ENCODE peak calls at places on chromosome 5, in ten cellular contexts. S is WERI-Rb-1; M is stomach; R is HL-60; J is body of pancreas; Z is right atrium auricular region; Q is foreskin keratinocyte; C is CD4-positive, alpha-beta memory T cell; O is substantia nigra; E is colonic mucosa. I is an unnamed sample.

GRCh38 chr5:10663531-10664183 is 97.4 kb downstream of the DAP start:
- DNase-seq in S (no peak), M (peak; percentile 48), R (no peak), J (peak; percentile 74), Z (no peak), Q (no peak), C (no peak), O (no peak), E (no peak), I (no peak)

GRCh38 chr5:151585970-151586369 is 5.2 kb downstream of the FAT2 start:
- DNase-seq in S (no peak), M (no peak), R (no peak), J (no peak), Z (no peak), Q (peak; percentile 86), C (no peak), O (no peak), E (no peak), I (no peak)

GRCh38 chr5:92378961-92379611 is 996.0 kb upstream of the ARRDC3 start:
- DNase-seq in S (peak; percentile 68), M (no peak), R (no peak), J (no peak), Z (no peak), Q (peak; percentile 32), C (no peak), O (no peak), E (no peak), I (no peak)

GRCh38 chr5:31921852-31922305 is 252.2 kb downstream of the GOLPH3 start:
- DNase-seq in S (no peak), M (no peak), R (no peak), J (no peak), Z (no peak), Q (peak; percentile 99), C (no peak), O (no peak), E (no peak), I (no peak)

GRCh38 chr5:170623576-170624181 is 119.9 kb downstream of the KCNIP1 start:
- DNase-seq in S (peak; percentile 52), M (peak; percentile 35), R (peak; percentile 30), J (peak; percentile 39), Z (no peak), Q (peak; percentile 19), C (no peak), O (peak; percentile 31), E (no peak), I (peak; percentile 41)

GRCh38 chr5:64384761-64385160 is 121.1 kb upstream of the RGS7BP start:
- DNase-seq in S (peak; percentile 40), M (no peak), R (no peak), J (no peak), Z (no peak), Q (peak; percentile 11), C (no peak), O (no peak), E (no peak), I (no peak)

GRCh38 chr5:9621379-9621903 is 8.7 kb downstream of the TAS2R1 start:
- DNase-seq in S (no peak), M (no peak), R (no peak), J (no peak), Z (no peak), Q (no peak), C (no peak), O (no peak), E (no peak), I (no peak)

GRCh38 chr5:56693220-56693579 is 122.1 kb upstream of the MAP3K1 start:
- DNase-seq in S (no peak), M (no peak), R (no peak), J (no peak), Z (no peak), Q (no peak), C (no peak), O (no peak), E (no peak), I (no peak)

GRCh38 chr5:120512757-120513650 is 48.9 kb downstream of the PRR16 start:
- DNase-seq in S (no peak), M (no peak), R (no peak), J (no peak), Z (no peak), Q (no peak), C (no peak), O (no peak), E (no peak), I (no peak)

GRCh38 chr5:8349855-8350254 is 480.9 kb downstream of the MTRR start:
- DNase-seq in S (no peak), M (no peak), R (no peak), J (no peak), Z (no peak), Q (no peak), C (no peak), O (no peak), E (no peak), I (no peak)

GRCh38 chr5:178994580-178995340 is at the start of gene GRM6:
- DNase-seq in S (no peak), M (no peak), R (no peak), J (no peak), Z (no peak), Q (no peak), C (no peak), O (no peak), E (no peak), I (no peak)

GRCh38 chr5:31291323-31291854 is 97.9 kb downstream of the CDH6 start:
- DNase-seq in S (no peak), M (no peak), R (no peak), J (no peak), Z (no peak), Q (no peak), C (no peak), O (no peak), E (no peak), I (no peak)

GRCh38 chr5:95543017-95543705 is 11.6 kb downstream of the SKIC3 start:
- DNase-seq in S (no peak), M (no peak), R (no peak), J (no peak), Z (no peak), Q (no peak), C (no peak), O (no peak), E (no peak), I (no peak)

GRCh38 chr5:10331341-10331796 is 22.1 kb upstream of the MARCHF6 start:
- DNase-seq in S (no peak), M (peak; percentile 86), R (no peak), J (peak; percentile 87), Z (peak; percentile 72), Q (no peak), C (no peak), O (no peak), E (peak; percentile 67), I (no peak)

GRCh38 chr5:31819926-31820516 is 181.1 kb downstream of the PDZD2 start:
- DNase-seq in S (no peak), M (no peak), R (no peak), J (no peak), Z (no peak), Q (no peak), C (no peak), O (no peak), E (no peak), I (no peak)

DNA sequence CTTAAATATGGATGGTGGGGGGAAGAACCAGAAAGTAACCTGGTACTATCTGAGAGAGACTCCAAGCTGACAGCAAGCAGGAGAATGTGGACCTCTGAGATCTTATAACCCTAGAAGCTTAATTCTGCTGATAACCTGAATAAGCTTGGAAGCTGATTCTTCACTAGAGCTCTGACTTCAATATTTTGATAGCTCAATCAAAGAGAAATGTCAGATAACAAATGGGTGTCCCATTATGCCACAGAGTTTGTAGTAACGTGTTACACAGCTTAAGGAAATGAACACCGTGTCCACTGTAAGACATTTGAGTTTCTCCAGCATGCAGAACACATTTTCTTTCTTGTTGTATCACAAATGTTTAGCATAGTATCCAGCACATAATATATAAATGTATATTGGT is 626.7 kb downstream of the CDH12 start:
- DNase-seq in S (no peak), M (no peak), R (no peak), J (no peak), Z (no peak), Q (no peak), C (no peak), O (no peak), E (no peak), I (no peak)
- H3K27ac ChIP-seq in S (no peak overlapping the region), M (no peak overlapping the region), R (no peak overlapping the region), J (no peak overlapping the region), Z (no peak overlapping the region), Q (no peak overlapping the region), C (no peak overlapping the region), O (no peak overlapping the region), E (no peak overlapping the region), I (no peak overlapping the region)

GRCh38 chr5:93586948-93587918 is 4.2 kb downstream of the NR2F1 start:
- DNase-seq in S (no peak), M (no peak), R (no peak), J (no peak), Z (no peak), Q (no peak), C (no peak), O (no peak), E (no peak), I (no peak)
- H3K27ac ChIP-seq in S (no peak overlapping the region), M (peak overlapping the region; percentile 58), R (no peak overlapping the region), J (no peak overlapping the region), Z (peak overlapping the region; percentile 66), Q (no peak overlapping the region), C (no peak overlapping the region), O (peak overlapping the region; percentile 55), E (no peak overlapping the region), I (no peak overlapping the region)

GRCh38 chr5:33362915-33363314 is 77.8 kb upstream of the TARS1 start:
- DNase-seq in S (no peak), M (no peak), R (no peak), J (peak; percentile 8), Z (peak; percentile 85), Q (no peak), C (no peak), O (no peak), E (no peak), I (no peak)
- H3K27ac ChIP-seq in S (no peak overlapping the region), M (peak overlapping the region; percentile 60), R (no peak overlapping the region), J (no peak overlapping the region), Z (peak overlapping the region; percentile 26), Q (no peak overlapping the region), C (no peak overlapping the region), O (no peak overlapping the region), E (no peak overlapping the region), I (no peak overlapping the region)

GRCh38 chr5:73314395-73315195 is 134.0 kb downstream of the FOXD1 start:
- DNase-seq in S (no peak), M (no peak), R (peak; percentile 5), J (no peak), Z (no peak), Q (no peak), C (no peak), O (no peak), E (no peak), I (no peak)

GRCh38 chr5:73312872-73313510 is 135.6 kb downstream of the FOXD1 start:
- DNase-seq in S (no peak), M (no peak), R (no peak), J (no peak), Z (no peak), Q (no peak), C (no peak), O (no peak), E (no peak), I (no peak)

GRCh38 chr5:73307645-73308346 is 134.8 kb downstream of the TMEM174 start:
- DNase-seq in S (no peak), M (no peak), R (no peak), J (no peak), Z (no peak), Q (no peak), C (no peak), O (no peak), E (no peak), I (no peak)

GRCh38 chr5:73311291-73312110 is 137.1 kb downstream of the FOXD1 start:
- DNase-seq in S (peak; percentile 23), M (no peak), R (no peak), J (no peak), Z (no peak), Q (peak; percentile 95), C (no peak), O (no peak), E (no peak), I (no peak)

GRCh38 chr5:73312146-73312871 is 136.3 kb downstream of the FOXD1 start:
- DNase-seq in S (peak; percentile 18), M (no peak), R (peak; percentile 31), J (no peak), Z (no peak), Q (no peak), C (no peak), O (no peak), E (no peak), I (no peak)
- H3K27ac ChIP-seq in S (no peak overlapping the region), M (no peak overlapping the region), R (no peak overlapping the region), J (no peak overlapping the region), Z (no peak overlapping the region), Q (peak overlapping the region; percentile 45), C (no peak overlapping the region), O (no peak overlapping the region), E (no peak overlapping the region), I (no peak overlapping the region)

I was measured in CD4-positive, CD25-positive, alpha-beta regulatory T cell.